ENCODE peak calls at places on chromosomes 6 and 20, in four cellular contexts. X is left ventricle myocardium inferior, Y is A172, S is NCI-H69. I is an unnamed sample.
A peak's percentile ranks its signal among the peaks of the same experiment; 100 is the strongest.

GRCh38 chr6:43285415-43285814 is 12.6 kb upstream of the SLC22A7 start:
- DNase-seq in X (no peak), S (no peak), Y (no peak), I (no peak)

GRCh38 chr6:88823998-88824397 is 139.4 kb downstream of the RNGTT start:
- DNase-seq in X (no peak), Y (peak; percentile 8), S (peak; percentile 41), I (no peak)

GRCh38 chr6:27114792-27115191 is 132.7 kb upstream of the PRSS16 start:
- DNase-seq in Y (no peak), X (no peak), S (no peak), I (no peak)

GRCh38 chr6:111871207-111871606 is 2.0 kb downstream of the FYN start:
- DNase-seq in X (no peak), S (peak; percentile 37), Y (no peak), I (peak; percentile 31)

GRCh38 chr6:35262596-35262995 is 3.1 kb downstream of the ZNF76 start:
- DNase-seq in Y (no peak), S (no peak), X (no peak), I (no peak)

GRCh38 chr6:32623693-32624092 is 13.5 kb upstream of the HLA-DQA1 start:
- DNase-seq in S (no peak), Y (no peak), X (no peak), I (no peak)

GRCh38 chr6:156828280-156828703 is 51.1 kb downstream of the ARID1B start:
- DNase-seq in S (no peak), Y (peak; percentile 74), X (no peak), I (no peak)

GRCh38 chr20:51300104-51300503 is 242.4 kb downstream of the NFATC2 start:
- DNase-seq in Y (no peak), S (no peak), X (no peak), I (no peak)

GRCh38 chr20:11970243-11970836 is 52.6 kb downstream of the BTBD3 start:
- DNase-seq in S (peak; percentile 35), Y (no peak), X (no peak), I (no peak)

GRCh38 chr20:58129736-58130135 is 98.7 kb downstream of the ANKRD60 start:
- DNase-seq in Y (no peak), S (no peak), X (no peak), I (no peak)

GRCh38 chr20:10432079-10432478 is 1.9 kb downstream of the MKKS start:
- DNase-seq in S (no peak), Y (no peak), X (no peak), I (no peak)

GRCh38 chr6:63509652-63510352 is 62.5 kb upstream of the LOC128125822 start:
- DNase-seq in S (peak; percentile 32), Y (no peak), X (peak; percentile 74), I (no peak)

GRCh38 chr6:129865013-129865412 is 3.9 kb upstream of the TMEM244 start:
- DNase-seq in S (peak; percentile 36), Y (no peak), X (no peak), I (no peak)

GRCh38 chr6:107716688-107717089 is 107.4 kb downstream of the SCML4 start:
- DNase-seq in Y (peak; percentile 47), S (peak; percentile 39), X (no peak), I (peak; percentile 70)

GRCh38 chr6:143743256-143744166 is 65.7 kb downstream of the PHACTR2 start:
- DNase-seq in Y (no peak), X (peak; percentile 48), S (peak; percentile 90), I (no peak)

GRCh38 chr6:111810321-111811235 is 62.7 kb downstream of the FYN start:
- DNase-seq in X (no peak), Y (no peak), S (no peak), I (no peak)

GRCh38 chr6:2327591-2327990 is 82.2 kb upstream of the GMDS start:
- DNase-seq in Y (no peak), X (no peak), S (no peak), I (no peak)

GRCh38 chr6:34383171-34383631 is 9.3 kb downstream of the NUDT3 start:
- DNase-seq in S (no peak), X (no peak), Y (no peak), I (no peak)

GRCh38 chr6:75147512-75147911 is 58.3 kb downstream of the COL12A1 start:
- DNase-seq in X (no peak), Y (no peak), S (no peak), I (no peak)